ENCODE peak calls at places on chromosomes 4 and X, in five cellular contexts. One of them, this sample, is unnamed.

GRCh38 chrX:17559728-17560379 is 177.4 kb upstream of the SCML1 start:
- DNase-seq in H1: no peak
- DNase-seq in H9: no peak
- DNase-seq in trophoblast cell: peak; percentile 42
- DNase-seq in neuronal stem cell: no peak
- DNase-seq in this sample: peak; percentile 41

GRCh38 chr4:17478073-17478472 is 33.8 kb downstream of the QDPR start:
- DNase-seq in H9: no peak
- DNase-seq in neuronal stem cell: no peak
- DNase-seq in trophoblast cell: no peak
- DNase-seq in H1: no peak
- DNase-seq in this sample: no peak

GRCh38 chrX:119465555-119465954 is 2.7 kb upstream of the SLC25A5 start:
- DNase-seq in neuronal stem cell: no peak
- DNase-seq in H1: no peak
- DNase-seq in trophoblast cell: no peak
- DNase-seq in H9: no peak
- DNase-seq in this sample: no peak

GRCh38 chr4:38424171-38424871 is 239.7 kb upstream of the KLF3 start:
- DNase-seq in neuronal stem cell: peak; percentile 63
- DNase-seq in H9: peak; percentile 71
- DNase-seq in H1: no peak
- DNase-seq in trophoblast cell: no peak
- DNase-seq in this sample: no peak

GRCh38 chrX:32778965-32779364 is 432.4 kb downstream of the DMD start:
- DNase-seq in neuronal stem cell: no peak
- DNase-seq in trophoblast cell: no peak
- DNase-seq in H9: no peak
- DNase-seq in H1: no peak
- DNase-seq in this sample: no peak

GRCh38 chr4:54971474-54971950 is 153.9 kb downstream of the KDR start:
- DNase-seq in neuronal stem cell: peak; percentile 29
- DNase-seq in H1: no peak
- DNase-seq in H9: peak; percentile 47
- DNase-seq in trophoblast cell: peak; percentile 69
- DNase-seq in this sample: peak; percentile 67

GRCh38 chrX:16060252-16060651 is 63.1 kb upstream of the GRPR start:
- DNase-seq in H9: no peak
- DNase-seq in H1: no peak
- DNase-seq in trophoblast cell: no peak
- DNase-seq in neuronal stem cell: no peak
- DNase-seq in this sample: no peak

GRCh38 chr4:4849524-4850193 is 9.8 kb upstream of the MSX1 start:
- DNase-seq in H9: no peak
- DNase-seq in neuronal stem cell: no peak
- DNase-seq in H1: no peak
- DNase-seq in trophoblast cell: no peak
- DNase-seq in this sample: no peak

GRCh38 chrX:148956352-148956751 is 455.9 kb downstream of the AFF2 start:
- DNase-seq in neuronal stem cell: no peak
- DNase-seq in H9: no peak
- DNase-seq in trophoblast cell: no peak
- DNase-seq in H1: no peak
- DNase-seq in this sample: no peak

DNA sequence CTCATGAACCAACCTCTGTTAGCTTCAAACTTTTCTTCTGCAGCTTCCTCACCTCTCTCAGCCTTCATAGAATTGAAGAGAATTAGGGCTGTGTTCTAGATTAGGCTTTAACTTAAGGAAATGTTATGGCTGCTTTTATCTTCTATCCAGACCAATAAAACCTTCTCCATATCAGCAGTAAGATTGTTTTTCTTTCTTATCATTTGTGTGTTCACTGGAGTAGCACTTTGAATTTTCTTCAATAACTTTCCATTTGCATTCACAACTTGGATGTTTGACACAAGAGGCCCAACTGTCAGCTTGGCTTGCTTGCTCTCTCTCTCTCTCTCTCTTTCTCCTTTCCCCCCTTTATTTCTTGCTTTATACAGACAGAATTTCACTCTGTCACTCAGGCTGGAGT is 22.8 kb upstream of the SOWAHB start:
- DNase-seq in H1: no peak
- DNase-seq in neuronal stem cell: no peak
- DNase-seq in trophoblast cell: no peak
- DNase-seq in H9: no peak
- DNase-seq in this sample: no peak
- H2BK12ac ChIP-seq in H1: no peak overlapping the region
- H2BK12ac ChIP-seq in neuronal stem cell: no peak overlapping the region
- H2BK12ac ChIP-seq in trophoblast cell: no peak overlapping the region
- H2BK12ac ChIP-seq in H9: no peak overlapping the region
- H2BK12ac ChIP-seq in this sample: no peak overlapping the region

DNA sequence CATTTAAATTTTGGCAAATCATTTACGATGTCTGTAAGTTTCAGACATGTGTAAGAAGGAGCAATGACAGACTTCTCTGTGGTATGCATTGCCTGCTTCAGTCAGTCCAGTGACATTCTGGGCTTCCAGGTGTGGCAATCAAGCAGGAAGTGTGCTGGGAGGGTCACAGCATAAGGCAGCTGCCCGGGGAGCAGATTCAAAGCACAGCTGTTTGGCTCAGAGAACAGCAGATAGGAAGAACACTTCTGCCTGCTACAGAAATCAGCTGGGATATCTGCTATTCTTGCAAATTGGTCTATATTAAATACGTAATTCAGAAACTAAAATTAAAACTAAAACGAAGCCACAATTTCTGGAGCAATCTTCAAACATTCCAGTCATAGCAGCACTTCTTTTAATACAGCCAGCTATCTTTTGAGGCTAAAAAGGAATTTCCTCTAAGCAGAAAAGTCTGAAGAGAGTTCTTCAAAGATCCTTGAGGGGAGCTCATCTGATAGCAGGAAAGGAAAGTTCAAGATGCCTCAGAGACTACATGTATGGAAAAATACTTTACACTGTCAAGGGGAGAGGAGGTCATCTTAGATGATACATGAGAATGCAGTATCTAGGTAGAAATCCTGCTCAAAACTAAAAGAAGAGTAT is 47.4 kb upstream of the GALNT7 start:
- DNase-seq in H9: peak; percentile 57
- DNase-seq in neuronal stem cell: no peak
- DNase-seq in trophoblast cell: peak; percentile 88
- DNase-seq in H1: no peak
- DNase-seq in this sample: peak; percentile 31
- H2BK12ac ChIP-seq in H9: no peak overlapping the region
- H2BK12ac ChIP-seq in neuronal stem cell: no peak overlapping the region
- H2BK12ac ChIP-seq in trophoblast cell: no peak overlapping the region
- H2BK12ac ChIP-seq in H1: no peak overlapping the region
- H2BK12ac ChIP-seq in this sample: peak overlapping the region; percentile 38

GRCh38 chr4:150395872-150396271 is 186.1 kb upstream of the MAB21L2 start:
- DNase-seq in H9: no peak
- DNase-seq in trophoblast cell: no peak
- DNase-seq in H1: no peak
- DNase-seq in neuronal stem cell: no peak
- DNase-seq in this sample: no peak

GRCh38 chr4:150402968-150403367 is 179.0 kb upstream of the MAB21L2 start:
- DNase-seq in trophoblast cell: no peak
- DNase-seq in H1: no peak
- DNase-seq in H9: no peak
- DNase-seq in neuronal stem cell: no peak
- DNase-seq in this sample: no peak

GRCh38 chr4:150401083-150401687 is 180.8 kb upstream of the MAB21L2 start:
- DNase-seq in neuronal stem cell: no peak
- DNase-seq in H9: no peak
- DNase-seq in trophoblast cell: no peak
- DNase-seq in H1: no peak
- DNase-seq in this sample: no peak
- H2BK12ac ChIP-seq in neuronal stem cell: no peak overlapping the region
- H2BK12ac ChIP-seq in H9: no peak overlapping the region
- H2BK12ac ChIP-seq in trophoblast cell: no peak overlapping the region
- H2BK12ac ChIP-seq in H1: no peak overlapping the region
- H2BK12ac ChIP-seq in this sample: no peak overlapping the region

DNA sequence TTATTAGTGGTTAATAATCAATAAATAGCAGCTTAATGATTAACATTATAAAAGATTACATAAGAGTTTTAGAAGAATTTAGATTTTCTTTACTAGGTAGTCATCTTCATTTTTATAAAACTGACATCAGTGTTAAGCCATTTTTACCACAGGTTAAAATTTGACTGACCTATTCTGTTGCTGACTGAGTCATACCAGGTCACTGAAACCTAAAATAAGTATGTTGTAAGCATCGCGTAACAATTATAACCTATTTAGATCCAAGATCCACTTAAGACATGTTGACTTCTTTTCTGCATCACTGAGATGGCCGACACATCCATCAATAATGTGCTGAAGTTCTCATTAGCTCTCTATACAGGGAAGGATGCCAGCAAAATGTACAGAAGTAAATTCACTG is 36.7 kb downstream of the ARX start:
- DNase-seq in neuronal stem cell: no peak
- DNase-seq in H9: no peak
- DNase-seq in H1: no peak
- DNase-seq in trophoblast cell: no peak
- DNase-seq in this sample: no peak
- H2BK12ac ChIP-seq in neuronal stem cell: no peak overlapping the region
- H2BK12ac ChIP-seq in H9: no peak overlapping the region
- H2BK12ac ChIP-seq in H1: no peak overlapping the region
- H2BK12ac ChIP-seq in trophoblast cell: no peak overlapping the region
- H2BK12ac ChIP-seq in this sample: no peak overlapping the region

DNA sequence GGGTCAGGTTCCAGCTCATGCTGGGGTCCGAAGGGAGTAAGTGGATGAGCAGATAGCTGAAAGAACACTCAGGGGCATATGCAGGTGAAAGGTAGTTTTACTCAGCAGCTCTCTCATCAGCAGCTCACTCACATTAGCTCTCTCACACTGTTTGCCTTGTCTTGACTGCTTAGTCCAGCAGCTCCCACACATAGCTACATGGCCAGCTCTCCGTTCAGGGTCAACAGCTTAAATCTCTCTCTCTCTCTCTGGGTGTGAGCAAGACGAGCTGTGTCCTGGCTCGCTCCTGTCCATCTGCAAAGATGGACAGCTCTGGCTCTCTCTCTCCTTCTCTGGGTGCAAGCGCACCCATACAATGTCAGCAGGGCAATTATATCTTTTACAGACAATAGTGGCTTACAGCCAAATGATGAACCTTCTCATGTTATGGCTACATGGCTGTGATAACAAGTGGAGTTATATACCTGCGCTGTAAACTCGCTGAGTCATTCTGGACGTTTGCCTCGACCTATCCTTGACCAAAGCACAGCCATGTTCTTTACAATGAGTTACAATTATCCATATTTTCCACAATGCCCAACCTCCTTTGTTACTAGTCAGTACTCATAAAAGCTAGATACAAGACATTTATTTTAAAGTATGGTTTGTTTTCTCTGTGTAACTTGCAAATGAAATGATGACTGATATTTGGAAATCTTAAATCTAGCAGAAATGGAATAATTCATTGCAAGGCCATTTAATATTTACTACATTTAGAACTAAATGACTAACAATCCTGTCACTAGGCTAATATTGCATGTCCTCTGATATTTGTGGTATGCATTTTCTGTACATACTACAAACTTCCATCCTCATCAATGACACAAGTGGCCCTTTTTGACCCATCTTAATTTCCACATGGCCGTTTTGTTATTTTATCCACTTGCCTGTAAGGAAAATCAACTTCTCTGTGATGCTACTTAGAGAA is 9.3 kb downstream of the PAPSS1 start:
- DNase-seq in H1: no peak
- DNase-seq in neuronal stem cell: no peak
- DNase-seq in H9: no peak
- DNase-seq in trophoblast cell: no peak
- DNase-seq in this sample: no peak
- H2BK12ac ChIP-seq in H1: no peak overlapping the region
- H2BK12ac ChIP-seq in neuronal stem cell: no peak overlapping the region
- H2BK12ac ChIP-seq in H9: no peak overlapping the region
- H2BK12ac ChIP-seq in trophoblast cell: peak overlapping the region; percentile 13
- H2BK12ac ChIP-seq in this sample: no peak overlapping the region

GRCh38 chr4:8143392-8144140 is 15.0 kb downstream of the ABLIM2 start:
- DNase-seq in neuronal stem cell: no peak
- DNase-seq in H1: no peak
- DNase-seq in H9: no peak
- DNase-seq in trophoblast cell: no peak
- DNase-seq in this sample: no peak

GRCh38 chr4:8141935-8142334 is 16.7 kb downstream of the ABLIM2 start:
- DNase-seq in trophoblast cell: no peak
- DNase-seq in neuronal stem cell: no peak
- DNase-seq in H9: no peak
- DNase-seq in H1: no peak
- DNase-seq in this sample: no peak

GRCh38 chr4:8144359-8144758 is 14.3 kb downstream of the ABLIM2 start:
- DNase-seq in trophoblast cell: no peak
- DNase-seq in H9: peak; percentile 57
- DNase-seq in H1: no peak
- DNase-seq in neuronal stem cell: no peak
- DNase-seq in this sample: no peak

GRCh38 chr4:8142556-8142955 is 16.1 kb downstream of the ABLIM2 start:
- DNase-seq in neuronal stem cell: no peak
- DNase-seq in H9: no peak
- DNase-seq in trophoblast cell: no peak
- DNase-seq in H1: no peak
- DNase-seq in this sample: no peak

DNA sequence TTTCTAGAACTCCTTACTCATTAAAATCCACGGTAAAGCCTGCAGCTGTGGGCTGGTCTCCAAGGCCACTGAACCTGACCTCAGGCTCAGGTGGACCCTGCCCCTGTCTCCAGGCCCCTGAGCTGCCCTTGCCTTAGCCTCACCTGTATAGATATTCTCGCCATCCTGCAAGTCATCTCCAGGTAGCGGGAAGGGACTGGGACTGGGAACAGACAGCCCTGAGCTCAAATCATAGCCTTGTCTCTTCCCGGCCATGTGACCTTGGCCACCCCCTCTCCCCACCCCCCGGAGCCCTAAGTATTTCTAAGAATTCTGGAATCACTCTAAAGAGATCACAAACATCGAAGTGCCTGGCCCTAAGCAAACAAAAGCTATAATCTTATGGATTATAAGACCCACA is 17.7 kb downstream of the ABLIM2 start:
- DNase-seq in neuronal stem cell: no peak
- DNase-seq in H9: no peak
- DNase-seq in H1: no peak
- DNase-seq in trophoblast cell: no peak
- DNase-seq in this sample: no peak
- H2BK12ac ChIP-seq in neuronal stem cell: no peak overlapping the region
- H2BK12ac ChIP-seq in H9: no peak overlapping the region
- H2BK12ac ChIP-seq in H1: no peak overlapping the region
- H2BK12ac ChIP-seq in trophoblast cell: no peak overlapping the region
- H2BK12ac ChIP-seq in this sample: no peak overlapping the region

DNA sequence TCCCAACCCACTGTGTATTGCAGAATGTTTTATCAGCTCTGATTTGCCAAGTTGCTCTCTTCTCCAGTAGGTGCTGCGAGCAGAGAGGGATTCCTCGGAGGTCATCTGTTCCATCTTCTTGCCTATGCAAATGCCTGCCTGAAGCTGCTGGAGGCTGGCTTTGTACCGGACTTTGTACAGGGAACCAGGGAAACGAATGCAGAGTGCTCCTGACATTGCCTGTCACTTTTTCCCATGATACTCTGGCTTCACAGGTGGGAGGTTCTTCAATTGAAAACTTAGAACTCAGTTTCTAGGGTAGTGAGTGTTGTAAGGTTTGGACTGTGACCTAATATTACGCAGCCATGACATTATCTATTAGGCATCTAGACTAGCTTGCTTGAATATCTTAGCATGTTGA is 24.9 kb downstream of the AR start:
- DNase-seq in neuronal stem cell: no peak
- DNase-seq in trophoblast cell: no peak
- DNase-seq in H9: no peak
- DNase-seq in H1: no peak
- DNase-seq in this sample: no peak
- H2BK12ac ChIP-seq in neuronal stem cell: no peak overlapping the region
- H2BK12ac ChIP-seq in trophoblast cell: no peak overlapping the region
- H2BK12ac ChIP-seq in H9: no peak overlapping the region
- H2BK12ac ChIP-seq in H1: no peak overlapping the region
- H2BK12ac ChIP-seq in this sample: no peak overlapping the region

This sample was measured in mesenchymal stem cell.